ENCODE peak calls at places on chromosomes 1 and 21, in seven cellular contexts. L is lung, K is H1, Q is cardiac muscle cell, X is AG04450, H is Peyer's patch, M is pancreas. E is an unnamed sample.

GRCh38 chr1:227779651-227780050 is 35.8 kb upstream of the PRSS38 start:
- DNase-seq in K (no peak), X (no peak), L (no peak), Q (no peak), H (no peak), M (no peak), E (no peak)

GRCh38 chr21:46017695-46018094 is 36.1 kb downstream of the COL6A1 start:
- DNase-seq in M (no peak), L (no peak), H (no peak), X (no peak), K (no peak), Q (no peak), E (no peak)

GRCh38 chr1:179205284-179205683 is 24.2 kb downstream of the ABL2 start:
- DNase-seq in M (no peak), H (no peak), X (no peak), L (no peak), Q (no peak), K (no peak), E (no peak)

GRCh38 chr1:63124666-63125191 is 197.6 kb upstream of the FOXD3 start:
- DNase-seq in H (no peak), Q (no peak), M (no peak), L (no peak), X (peak; percentile 30), K (no peak), E (peak; percentile 27)

GRCh38 chr1:60847855-60848582 is 234.3 kb upstream of the NFIA start:
- DNase-seq in K (no peak), X (no peak), Q (no peak), H (no peak), L (no peak), M (no peak), E (no peak)

GRCh38 chr1:157140068-157140588 is 1.9 kb upstream of the ETV3 start:
- DNase-seq in H (no peak), L (no peak), M (no peak), K (no peak), X (no peak), Q (no peak), E (no peak)

GRCh38 chr1:1430114-1430982 is 5.1 kb upstream of the VWA1 start:
- DNase-seq in Q (peak; percentile 36), X (no peak), M (peak; percentile 89), H (no peak), L (peak; percentile 63), K (no peak), E (no peak)

GRCh38 chr1:154014154-154014910 is 23.8 kb downstream of the RPS27 start:
- DNase-seq in Q (no peak), L (no peak), X (no peak), M (no peak), K (no peak), H (no peak), E (no peak)

GRCh38 chr1:150225546-150225945 is 10.4 kb downstream of the ANP32E start:
- DNase-seq in X (no peak), M (no peak), Q (no peak), K (no peak), H (no peak), L (no peak), E (no peak)

GRCh38 chr1:41874903-41875411 is 43.8 kb downstream of the HIVEP3 start:
- DNase-seq in X (no peak), M (no peak), Q (peak; percentile 37), L (no peak), K (no peak), H (no peak), E (no peak)

GRCh38 chr1:242811092-242811840 is 286.8 kb upstream of the PLD5 start:
- DNase-seq in X (no peak), Q (no peak), L (no peak), M (no peak), H (no peak), K (no peak), E (no peak)

GRCh38 chr1:21620461-21620860 is 48.7 kb downstream of the RAP1GAP start:
- DNase-seq in X (no peak), L (no peak), M (peak; percentile 58), H (no peak), K (no peak), Q (no peak), E (no peak)

GRCh38 chr1:168195199-168196135 is 16.7 kb downstream of the TIPRL start:
- DNase-seq in H (no peak), X (no peak), L (no peak), M (no peak), K (no peak), Q (no peak), E (no peak)

GRCh38 chr1:108646661-108647269 is 14.1 kb downstream of the HENMT1 start:
- DNase-seq in K (no peak), Q (no peak), M (peak; percentile 74), X (no peak), L (peak; percentile 82), H (peak; percentile 70), E (peak; percentile 65)

GRCh38 chr1:58885998-58886397 is 102.2 kb upstream of the JUN start:
- DNase-seq in H (no peak), X (no peak), M (no peak), Q (no peak), K (no peak), L (no peak), E (no peak)

GRCh38 chr1:198529414-198529813 is 11.1 kb downstream of the ATP6V1G3 start:
- DNase-seq in X (peak; percentile 37), L (no peak), K (no peak), M (no peak), H (no peak), Q (no peak), E (peak; percentile 82)

GRCh38 chr1:43760745-43761343 is 53.5 kb downstream of the ST3GAL3 start:
- DNase-seq in L (no peak), H (no peak), M (no peak), Q (no peak), K (no peak), X (no peak), E (no peak)

GRCh38 chr1:31723828-31724359 is 20.1 kb upstream of the COL16A1 start:
- DNase-seq in L (peak; percentile 62), X (no peak), H (no peak), K (no peak), M (peak; percentile 59), Q (peak; percentile 94), E (no peak)

GRCh38 chr1:156128749-156129682 is 14.5 kb downstream of the LMNA start:
- DNase-seq in H (no peak), L (no peak), M (no peak), X (no peak), K (no peak), Q (peak; percentile 59), E (peak; percentile 85)

GRCh38 chr1:190124068-190124467 is 353.6 kb downstream of the BRINP3 start:
- DNase-seq in X (no peak), L (no peak), Q (no peak), H (no peak), K (no peak), M (no peak), E (no peak)

GRCh38 chr1:200029624-200030074 is 2.1 kb downstream of the NR5A2 start:
- DNase-seq in Q (no peak), M (no peak), H (no peak), X (no peak), K (no peak), L (no peak), E (no peak)

GRCh38 chr1:116448785-116449385 is 75.8 kb downstream of the ATP1A1 start:
- DNase-seq in L (no peak), Q (no peak), X (no peak), K (no peak), M (no peak), H (no peak), E (no peak)

GRCh38 chr1:178126790-178127189 is 32.9 kb downstream of the RASAL2 start:
- DNase-seq in Q (no peak), H (no peak), K (no peak), M (peak; percentile 21), X (peak; percentile 53), L (peak; percentile 32), E (peak; percentile 14)
- TF ChIP-seq CTCF in Q (no peak), H (no peak), K (no peak), M (no peak), X (no peak), L (no peak), E (no peak)

GRCh38 chr1:226403522-226404034 is 4.3 kb downstream of the PARP1 start:
- DNase-seq in M (no peak), K (no peak), H (no peak), Q (no peak), L (no peak), X (no peak), E (no peak)

GRCh38 chr1:226404063-226404903 is 3.6 kb downstream of the PARP1 start:
- DNase-seq in Q (no peak), M (no peak), K (no peak), L (no peak), X (no peak), H (no peak), E (no peak)

GRCh38 chr1:226405411-226405988 is 2.4 kb downstream of the PARP1 start:
- DNase-seq in K (no peak), X (no peak), L (no peak), M (no peak), Q (no peak), H (peak; percentile 54), E (no peak)

GRCh38 chr1:226406401-226406881 is 1.5 kb downstream of the PARP1 start:
- DNase-seq in L (no peak), M (no peak), Q (no peak), H (no peak), X (no peak), K (no peak), E (no peak)

GRCh38 chr1:226404904-226405222 is 3.0 kb downstream of the PARP1 start:
- DNase-seq in X (no peak), H (no peak), K (peak; percentile 59), M (no peak), Q (no peak), L (no peak), E (no peak)
- H3K4me3 ChIP-seq in X (no peak overlapping the region), H (no peak overlapping the region), K (peak overlapping the region; percentile 1), M (no peak overlapping the region), Q (peak overlapping the region; percentile 68), L (no peak overlapping the region), E (peak overlapping the region; percentile 68)

GRCh38 chr1:204506091-204506968 is 9.9 kb upstream of the MDM4 start:
- DNase-seq in X (peak; percentile 89), K (peak; percentile 53), M (peak; percentile 60), H (peak; percentile 67), Q (peak; percentile 85), L (peak; percentile 76), E (peak; percentile 85)

GRCh38 chr1:204499511-204500468 is 5.2 kb upstream of the PIK3C2B start:
- DNase-seq in L (no peak), K (no peak), H (no peak), X (no peak), Q (no peak), M (no peak), E (no peak)

GRCh38 chr1:204505674-204506073 is 10.5 kb upstream of the MDM4 start:
- DNase-seq in X (no peak), H (no peak), L (no peak), Q (no peak), M (no peak), K (no peak), E (no peak)

GRCh38 chr1:204503913-204504519 is 9.4 kb upstream of the PIK3C2B start:
- DNase-seq in X (no peak), M (no peak), H (no peak), Q (no peak), K (no peak), L (no peak), E (no peak)

GRCh38 chr1:204503122-204503912 is 8.7 kb upstream of the PIK3C2B start:
- DNase-seq in M (no peak), Q (peak; percentile 71), L (no peak), H (no peak), K (no peak), X (peak; percentile 50), E (no peak)
- TF ChIP-seq CTCF in M (peak; percentile 52), Q (peak; percentile 58), L (peak; percentile 83), H (peak; percentile 74), K (no peak), X (peak; percentile 64), E (peak; percentile 46)

GRCh38 chr21:21236981-21237380 is 238.8 kb downstream of the NCAM2 start:
- DNase-seq in X (no peak), Q (no peak), M (no peak), H (no peak), K (no peak), L (no peak), E (no peak)
- H3K4me3 ChIP-seq in X (no peak overlapping the region), Q (no peak overlapping the region), M (no peak overlapping the region), H (no peak overlapping the region), K (no peak overlapping the region), L (no peak overlapping the region), E (no peak overlapping the region)

E was measured in HFF-Myc.